ENCODE peak calls at places on chromosomes 6 and 20, in ten cellular contexts. A is neuronal stem cell; X is PC-3; M is ascending aorta; C is heart right ventricle; I is GM23248; L is CD8-positive, alpha-beta memory T cell; D is esophagus squamous epithelium; V is ovary; W is mammary epithelial cell. O is an unnamed sample. For H3K9me3, the result is how much of the 10 kb centered on the place peaks cover.

GRCh38 chr6:18362058-18362561 is 25.0 kb upstream of the RNF144B start:
- DNase-seq in L (no peak), D (no peak), X (peak), M (no peak), C (no peak), W (peak), A (no peak), I (peak), V (no peak), O (no peak)

GRCh38 chr6:146892613-146893401 is 294.0 kb downstream of the ADGB start:
- DNase-seq in C (no peak), I (peak), W (peak), L (no peak), X (peak), V (no peak), A (no peak), M (no peak), D (no peak), O (no peak)

GRCh38 chr20:6185268-6185667 is 62.4 kb upstream of the FERMT1 start:
- DNase-seq in V (no peak), D (no peak), I (no peak), A (no peak), W (no peak), M (no peak), L (no peak), X (peak), C (no peak), O (no peak)

GRCh38 chr6:129500958-129501381 is 209.0 kb downstream of the ARHGAP18 start:
- DNase-seq in A (no peak), I (peak), V (no peak), M (no peak), C (no peak), L (no peak), D (no peak), W (no peak), X (peak), O (no peak)

GRCh38 chr20:34938466-34939163 is 17.0 kb downstream of the GSS start:
- DNase-seq in W (no peak), D (no peak), L (no peak), I (no peak), X (no peak), M (no peak), V (no peak), A (no peak), C (peak), O (no peak)

GRCh38 chr6:24497254-24497989 is 2.7 kb downstream of the ALDH5A1 start:
- DNase-seq in C (no peak), V (no peak), A (no peak), M (no peak), I (no peak), L (peak), X (no peak), W (no peak), D (no peak), O (no peak)

GRCh38 chr20:19838495-19838894 is 80.4 kb downstream of the RIN2 start:
- DNase-seq in W (peak), D (no peak), I (no peak), A (no peak), C (no peak), X (peak), V (no peak), M (no peak), L (no peak), O (no peak)

GRCh38 chr20:63979549-63980316 is at the start of gene SAMD10:
- DNase-seq in I (peak), L (peak), C (peak), A (no peak), V (no peak), D (no peak), W (no peak), M (no peak), X (peak), O (peak)

GRCh38 chr6:127737009-127737486 is 160.1 kb downstream of the C6orf58 start:
- DNase-seq in A (peak), L (peak), I (peak), C (peak), W (peak), M (no peak), V (peak), D (no peak), X (peak), O (no peak)

GRCh38 chr20:42346771-42347170 is 728.6 kb upstream of the CHD6 start:
- DNase-seq in L (no peak), A (no peak), D (no peak), M (no peak), X (no peak), V (no peak), W (no peak), I (no peak), C (no peak), O (no peak)

GRCh38 chr6:90898763-90899162 is 311.9 kb upstream of the MAP3K7 start:
- DNase-seq in X (no peak), A (no peak), M (no peak), L (no peak), D (no peak), C (no peak), V (no peak), W (no peak), I (no peak), O (no peak)

GRCh38 chr20:57061058-57061900 is 205.2 kb downstream of the BMP7 start:
- DNase-seq in W (peak), A (peak), L (no peak), C (no peak), D (no peak), V (no peak), M (no peak), I (peak), X (peak), O (peak)

GRCh38 chr6:161057103-161058091 is 65.8 kb downstream of the MAP3K4 start:
- DNase-seq in L (no peak), V (no peak), C (no peak), W (peak), A (no peak), D (no peak), M (no peak), X (no peak), I (no peak), O (no peak)

GRCh38 chr20:46998497-46999190 is 104.0 kb downstream of the EYA2 start:
- DNase-seq in A (no peak), C (no peak), V (no peak), L (no peak), D (no peak), X (no peak), I (no peak), W (no peak), M (no peak), O (no peak)

GRCh38 chr6:56292505-56293181 is 45.3 kb upstream of the COL21A1 start:
- DNase-seq in I (peak), M (no peak), D (no peak), C (peak), X (peak), V (peak), W (peak), L (no peak), A (peak), O (no peak)

GRCh38 chr6:164693934-164694333 is 615.5 kb downstream of the C6orf118 start:
- DNase-seq in M (no peak), C (peak), L (no peak), I (no peak), W (no peak), X (no peak), V (no peak), A (no peak), D (no peak), O (no peak)

GRCh38 chr20:6333110-6333509 is 210.3 kb upstream of the FERMT1 start:
- DNase-seq in C (no peak), I (no peak), M (no peak), V (no peak), D (no peak), L (no peak), X (peak), W (no peak), A (no peak), O (no peak)

GRCh38 chr6:164262348-164262747 is 847.8 kb downstream of the QKI start:
- DNase-seq in C (no peak), L (no peak), V (no peak), I (no peak), A (no peak), X (no peak), M (no peak), D (no peak), W (no peak), O (no peak)

GRCh38 chr6:151762817-151763216 is 44.7 kb upstream of the ESR1 start:
- DNase-seq in D (no peak), L (no peak), M (no peak), C (no peak), A (no peak), X (no peak), V (no peak), I (no peak), W (no peak), O (no peak)

GRCh38 chr20:47701612-47702011 is 83.7 kb downstream of the SULF2 start:
- DNase-seq in C (no peak), M (no peak), D (no peak), I (peak), A (no peak), L (no peak), W (no peak), X (no peak), V (no peak), O (no peak)

GRCh38 chr6:170297577-170298330 is 6.9 kb upstream of the DLL1 start:
- DNase-seq in D (no peak), M (no peak), W (no peak), I (no peak), C (no peak), A (peak), X (no peak), V (no peak), L (no peak), O (no peak)

GRCh38 chr6:130466744-130467052 is 100.9 kb downstream of the TMEM200A start:
- DNase-seq in A (no peak), M (no peak), L (no peak), C (no peak), W (no peak), D (no peak), I (peak), X (no peak), V (no peak), O (no peak)

GRCh38 chr20:46830886-46831632 is 63.6 kb upstream of the EYA2 start:
- DNase-seq in X (no peak), V (no peak), I (no peak), L (no peak), M (no peak), C (no peak), A (no peak), W (no peak), D (no peak), O (no peak)

GRCh38 chr6:159169557-159170332 is 545 bp downstream of the FNDC1 start:
- DNase-seq in A (peak), M (no peak), I (peak), X (no peak), D (no peak), V (no peak), C (no peak), W (peak), L (no peak), O (no peak)

GRCh38 chr6:53943410-53943809 is 148.6 kb downstream of the LRRC1 start:
- DNase-seq in M (no peak), A (no peak), C (no peak), I (no peak), D (no peak), X (no peak), V (no peak), W (no peak), L (no peak), O (no peak)

GRCh38 chr6:44657201-44657824 is 269.8 kb downstream of the CDC5L start:
- DNase-seq in X (no peak), W (no peak), M (no peak), V (no peak), A (no peak), D (no peak), L (no peak), C (no peak), I (no peak), O (no peak)

GRCh38 chr20:8082025-8082424 is 50.0 kb upstream of the PLCB1 start:
- DNase-seq in I (peak), L (no peak), X (peak), D (no peak), C (no peak), W (no peak), V (no peak), A (no peak), M (no peak), O (no peak)

GRCh38 chr20:23649830-23650417 is 12.2 kb upstream of the CST3 start:
- DNase-seq in M (no peak), D (no peak), A (no peak), I (no peak), L (no peak), W (no peak), V (no peak), X (no peak), C (no peak), O (no peak)

GRCh38 chr6:68186870-68187269 is 448.2 kb upstream of the ADGRB3 start:
- DNase-seq in M (no peak), A (peak), I (no peak), L (no peak), X (no peak), C (no peak), D (no peak), V (no peak), W (no peak), O (no peak)

GRCh38 chr6:157434349-157435016 is 53.5 kb downstream of the ZDHHC14 start:
- DNase-seq in C (peak), M (no peak), I (no peak), X (peak), D (no peak), L (no peak), W (no peak), A (no peak), V (peak), O (no peak)

GRCh38 chr6:111922454-111923297 is 49.4 kb upstream of the FYN start:
- DNase-seq in A (no peak), V (no peak), L (no peak), I (peak), C (no peak), M (no peak), W (peak), D (no peak), X (peak), O (no peak)

GRCh38 chr20:5482791-5483190 is 166.0 kb upstream of the PROKR2 start:
- DNase-seq in V (no peak), W (no peak), A (no peak), X (no peak), D (no peak), L (no peak), C (no peak), I (peak), M (no peak), O (no peak)

GRCh38 chr20:28616354-28616753 is 2641.1 kb upstream of the DEFB115 start:
- DNase-seq in A (no peak), V (no peak), D (no peak), I (no peak), L (no peak), M (no peak), X (no peak), C (no peak), W (no peak), O (no peak)
- H3K9me3 ChIP-seq in A (under half), V (under half), D (under half), I (under half), L (under half), M (under half), X (under half), C (under half), W (under half), O (under half)

GRCh38 chr6:14706378-14706929 is 539.4 kb upstream of the JARID2 start:
- DNase-seq in V (peak), C (peak), A (no peak), X (peak), W (peak), M (peak), L (no peak), D (no peak), I (peak), O (peak)
- H3K9me3 ChIP-seq in V (under half), C (under half), A (under half), X (under half), W (under half), M (under half), L (under half), D (under half), I (under half), O (under half)

GRCh38 chr6:168314948-168315347 is 4.6 kb downstream of the DACT2 start:
- DNase-seq in D (no peak), A (no peak), X (no peak), W (no peak), C (no peak), L (no peak), I (peak), V (no peak), M (no peak), O (no peak)

GRCh38 chr6:168314029-168314420 is 5.6 kb downstream of the DACT2 start:
- DNase-seq in W (no peak), X (no peak), V (no peak), A (no peak), L (no peak), C (no peak), I (no peak), M (no peak), D (no peak), O (no peak)

GRCh38 chr6:168313371-168314028 is 6.1 kb downstream of the DACT2 start:
- DNase-seq in M (no peak), A (no peak), C (no peak), I (no peak), X (no peak), W (no peak), L (no peak), V (no peak), D (no peak), O (no peak)

GRCh38 chr6:168318090-168318489 is 1.5 kb downstream of the DACT2 start:
- DNase-seq in C (no peak), L (no peak), D (no peak), A (no peak), V (no peak), X (no peak), M (no peak), I (no peak), W (no peak), O (no peak)

DNA sequence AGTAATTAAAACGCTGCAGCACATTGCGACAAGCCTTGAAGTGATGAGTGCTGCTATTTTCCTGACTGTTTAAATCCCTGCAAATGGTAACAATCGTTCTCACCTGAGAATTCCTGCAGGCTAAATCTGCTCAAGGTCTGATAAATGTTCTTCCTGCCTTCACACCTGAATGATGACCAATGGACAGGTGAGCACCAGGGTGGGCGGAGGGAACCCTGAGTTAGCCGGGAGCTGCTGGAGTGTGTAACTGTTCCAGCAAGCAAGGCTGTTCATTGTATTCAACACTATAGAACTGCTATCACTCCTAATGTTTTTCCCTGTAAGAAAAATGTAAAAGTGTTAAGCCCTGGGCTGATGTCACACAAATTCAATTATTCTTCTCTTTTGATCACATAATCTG is 4.0 kb downstream of the DACT2 start:
- DNase-seq in X (no peak), L (no peak), M (no peak), V (no peak), A (no peak), I (no peak), D (no peak), W (no peak), C (no peak), O (no peak)
- H3K9me3 ChIP-seq in X (under half), L (under half), M (under half), V (under half), A (under half), I (under half), D (under half), W (under half), C (under half), O (under half)

DNA sequence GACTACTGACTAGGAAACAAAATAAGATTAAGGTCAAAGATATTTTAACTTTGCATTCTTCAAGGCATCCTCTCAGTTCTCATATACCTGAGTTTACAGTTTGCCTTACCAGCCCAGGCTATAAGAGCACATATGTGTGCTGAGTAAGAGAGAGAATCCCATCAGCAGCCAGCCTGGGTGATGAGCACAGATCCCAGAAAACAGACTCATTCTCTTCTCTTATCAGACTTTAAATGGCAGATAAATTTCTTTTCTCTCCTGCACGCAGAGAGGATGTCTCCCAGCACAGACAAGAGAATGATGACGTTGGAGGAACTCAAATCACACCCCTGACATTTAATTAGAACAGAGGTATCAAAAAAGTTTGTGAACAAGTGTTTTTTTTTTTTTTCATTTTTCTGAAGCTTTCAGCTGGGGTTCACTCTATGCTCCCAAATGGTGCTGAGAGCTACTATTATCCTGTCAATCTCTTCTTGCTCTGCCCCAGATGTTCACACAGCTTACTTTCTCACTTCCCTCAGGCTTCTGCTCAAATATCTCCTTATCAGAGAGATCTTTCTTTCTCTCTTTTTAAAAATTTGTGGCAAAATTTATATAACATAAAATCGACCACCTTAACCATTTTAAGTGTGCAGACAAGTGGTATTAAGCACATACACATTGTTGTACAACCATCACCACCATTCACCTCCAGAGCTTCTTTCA is 22.4 kb upstream of the HACE1 start:
- DNase-seq in X (no peak), M (no peak), W (no peak), V (no peak), A (no peak), I (no peak), D (no peak), C (no peak), L (no peak), O (no peak)
- H3K9me3 ChIP-seq in X (under half), M (under half), W (under half), V (under half), A (under half), I (under half), D (under half), C (under half), L (under half), O (under half)

DNA sequence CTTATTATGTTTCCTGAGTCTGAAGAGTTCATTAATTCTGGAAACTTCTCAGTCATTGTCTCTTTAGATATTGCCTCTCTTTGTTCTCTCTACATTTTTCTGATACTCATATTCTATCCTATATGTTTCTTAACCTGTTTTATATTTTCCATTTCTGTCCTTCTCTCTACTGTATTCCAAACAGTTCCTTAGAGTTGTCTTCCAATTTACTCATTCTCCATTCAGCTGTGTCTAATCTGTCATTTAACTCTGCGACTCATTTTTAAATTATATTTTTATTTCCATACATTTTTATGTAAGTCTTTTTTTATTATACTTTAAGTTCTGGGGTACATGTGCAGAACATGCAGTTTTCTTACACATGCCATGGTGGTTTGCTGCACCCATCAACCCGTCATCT is 251.8 kb downstream of the NRN1 start:
- DNase-seq in L (no peak), M (no peak), X (no peak), C (no peak), I (peak), W (no peak), V (no peak), D (no peak), A (no peak), O (no peak)
- H3K9me3 ChIP-seq in L (under half), M (under half), X (under half), C (under half), I (under half), W (under half), V (under half), D (under half), A (under half), O (under half)

GRCh38 chr6:88840806-88841539 is 122.4 kb downstream of the RNGTT start:
- DNase-seq in C (no peak), M (no peak), A (no peak), V (no peak), X (no peak), L (no peak), W (no peak), D (no peak), I (no peak), O (no peak)

GRCh38 chr6:88840289-88840688 is 123.1 kb downstream of the RNGTT start:
- DNase-seq in X (no peak), M (no peak), V (no peak), A (no peak), L (no peak), C (no peak), W (no peak), D (no peak), I (no peak), O (no peak)

GRCh38 chr6:88839280-88839679 is 124.1 kb downstream of the RNGTT start:
- DNase-seq in W (no peak), M (no peak), A (no peak), I (no peak), X (no peak), D (no peak), C (no peak), L (no peak), V (no peak), O (no peak)

DNA sequence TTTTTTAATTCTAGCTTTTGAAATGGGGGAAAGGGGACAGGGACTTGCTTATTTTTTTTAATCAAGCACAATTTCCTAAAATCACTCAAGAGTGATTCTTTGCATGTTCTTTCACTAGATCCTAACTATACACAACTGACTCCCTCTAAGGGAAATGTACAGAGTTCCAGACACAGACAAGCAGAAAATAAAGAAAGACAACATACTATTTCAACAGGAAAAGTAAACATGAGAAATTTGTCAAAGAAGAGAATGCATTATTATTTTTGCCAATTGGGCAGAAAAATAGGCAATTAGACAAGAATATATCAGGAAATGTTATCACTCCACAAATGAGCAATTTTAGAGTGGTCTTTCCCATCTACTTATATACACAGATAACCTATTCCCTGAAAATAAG is 128.2 kb downstream of the RNGTT start:
- DNase-seq in M (no peak), C (no peak), I (no peak), D (no peak), A (no peak), L (no peak), X (no peak), V (no peak), W (no peak), O (no peak)
- H3K9me3 ChIP-seq in M (under half), C (under half), I (under half), D (under half), A (under half), L (under half), X (under half), V (under half), W (under half), O (under half)